ENCODE peak calls at places on chromosomes 3 and 15, in six cellular contexts. One of them, this sample, is unnamed.

GRCh38 chr15:39787479-39787878 is 4.8 kb upstream of the FSIP1 start:
- DNase-seq in stromal cell of bone marrow: no peak
- DNase-seq in HS-27A: no peak
- DNase-seq in left ventricle myocardium inferior: no peak
- DNase-seq in sigmoid colon: no peak
- DNase-seq in GM12865: no peak
- DNase-seq in this sample: no peak

GRCh38 chr3:17632401-17633100 is 109.9 kb downstream of the TBC1D5 start:
- DNase-seq in stromal cell of bone marrow: peak
- DNase-seq in HS-27A: peak
- DNase-seq in left ventricle myocardium inferior: no peak
- DNase-seq in sigmoid colon: no peak
- DNase-seq in GM12865: peak
- DNase-seq in this sample: no peak

GRCh38 chr3:36650271-36650671 is 114.1 kb downstream of the DCLK3 start:
- DNase-seq in stromal cell of bone marrow: no peak
- DNase-seq in HS-27A: no peak
- DNase-seq in left ventricle myocardium inferior: no peak
- DNase-seq in sigmoid colon: no peak
- DNase-seq in GM12865: no peak
- DNase-seq in this sample: no peak

GRCh38 chr3:187744169-187745151 is 808 bp downstream of the BCL6 start:
- DNase-seq in stromal cell of bone marrow: no peak
- DNase-seq in HS-27A: no peak
- DNase-seq in left ventricle myocardium inferior: peak
- DNase-seq in sigmoid colon: peak
- DNase-seq in GM12865: no peak
- DNase-seq in this sample: no peak

GRCh38 chr3:74328505-74328904 is 286.0 kb downstream of the CNTN3 start:
- DNase-seq in stromal cell of bone marrow: no peak
- DNase-seq in HS-27A: no peak
- DNase-seq in left ventricle myocardium inferior: no peak
- DNase-seq in sigmoid colon: no peak
- DNase-seq in GM12865: no peak
- DNase-seq in this sample: no peak

GRCh38 chr3:193895409-193895808 is 240.5 kb upstream of the HES1 start:
- DNase-seq in stromal cell of bone marrow: no peak
- DNase-seq in HS-27A: no peak
- DNase-seq in left ventricle myocardium inferior: no peak
- DNase-seq in sigmoid colon: no peak
- DNase-seq in GM12865: no peak
- DNase-seq in this sample: no peak

GRCh38 chr3:60742606-60743145 is 508.6 kb downstream of the FHIT start:
- DNase-seq in stromal cell of bone marrow: no peak
- DNase-seq in HS-27A: peak
- DNase-seq in left ventricle myocardium inferior: no peak
- DNase-seq in sigmoid colon: no peak
- DNase-seq in GM12865: no peak
- DNase-seq in this sample: no peak

GRCh38 chr3:26058774-26059455 is 269.0 kb downstream of the OXSM start:
- DNase-seq in stromal cell of bone marrow: no peak
- DNase-seq in HS-27A: no peak
- DNase-seq in left ventricle myocardium inferior: no peak
- DNase-seq in sigmoid colon: no peak
- DNase-seq in GM12865: no peak
- DNase-seq in this sample: no peak

GRCh38 chr3:187520027-187520945 is 149.9 kb downstream of the SST start:
- DNase-seq in stromal cell of bone marrow: no peak
- DNase-seq in HS-27A: no peak
- DNase-seq in left ventricle myocardium inferior: peak
- DNase-seq in sigmoid colon: no peak
- DNase-seq in GM12865: no peak
- DNase-seq in this sample: no peak

GRCh38 chr3:65619391-65620298 is 419.1 kb downstream of the MAGI1 start:
- DNase-seq in stromal cell of bone marrow: peak
- DNase-seq in HS-27A: peak
- DNase-seq in left ventricle myocardium inferior: no peak
- DNase-seq in sigmoid colon: no peak
- DNase-seq in GM12865: no peak
- DNase-seq in this sample: no peak

GRCh38 chr3:165210132-165210531 is 13.9 kb upstream of the SLITRK3 start:
- DNase-seq in stromal cell of bone marrow: no peak
- DNase-seq in HS-27A: no peak
- DNase-seq in left ventricle myocardium inferior: no peak
- DNase-seq in sigmoid colon: no peak
- DNase-seq in GM12865: no peak
- DNase-seq in this sample: no peak

GRCh38 chr3:52236424-52236886 is 2.5 kb downstream of the TWF2 start:
- DNase-seq in stromal cell of bone marrow: no peak
- DNase-seq in HS-27A: no peak
- DNase-seq in left ventricle myocardium inferior: peak
- DNase-seq in sigmoid colon: no peak
- DNase-seq in GM12865: no peak
- DNase-seq in this sample: no peak